ENCODE peak calls at places on chromosomes 2 and 18, in five cellular contexts. V is neuronal stem cell, A is trophoblast cell, M is H1, D is mesenchymal stem cell. Y is an unnamed sample.

GRCh38 chr2:85588218-85589044 is 4.2 kb downstream of the VAMP5 start:
- DNase-seq in V (no peak), A (peak; percentile 50), M (no peak), D (no peak), Y (no peak)

GRCh38 chr2:45459860-45460259 is 151.2 kb downstream of the SRBD1 start:
- DNase-seq in V (no peak), A (no peak), M (no peak), D (no peak), Y (no peak)

GRCh38 chr18:23740105-23740830 is 51.0 kb downstream of the LAMA3 start:
- DNase-seq in V (no peak), A (no peak), M (no peak), D (peak; percentile 15), Y (no peak)

GRCh38 chr2:75309596-75310290 is 110.4 kb upstream of the TACR1 start:
- DNase-seq in V (no peak), A (peak; percentile 8), M (no peak), D (peak; percentile 56), Y (peak; percentile 42)

GRCh38 chr18:63619661-63620060 is 24.4 kb downstream of the SERPINB4 start:
- DNase-seq in V (no peak), A (peak; percentile 70), M (no peak), D (no peak), Y (no peak)

GRCh38 chr18:35041752-35042379 is 653 bp downstream of the MAPRE2 start:
- DNase-seq in V (no peak), A (no peak), M (no peak), D (no peak), Y (no peak)

GRCh38 chr2:42843131-42843530 is 50.7 kb upstream of the HAAO start:
- DNase-seq in V (no peak), A (no peak), M (no peak), D (no peak), Y (no peak)

GRCh38 chr2:132449868-132450267 is 33.3 kb downstream of the GPR39 start:
- DNase-seq in V (no peak), A (no peak), M (no peak), D (no peak), Y (no peak)

GRCh38 chr2:134216152-134216829 is 37.6 kb upstream of the MGAT5 start:
- DNase-seq in V (no peak), A (peak; percentile 72), M (no peak), D (no peak), Y (no peak)

GRCh38 chr2:209141142-209141541 is 282.7 kb upstream of the MAP2 start:
- DNase-seq in V (no peak), A (no peak), M (no peak), D (no peak), Y (no peak)

DNA sequence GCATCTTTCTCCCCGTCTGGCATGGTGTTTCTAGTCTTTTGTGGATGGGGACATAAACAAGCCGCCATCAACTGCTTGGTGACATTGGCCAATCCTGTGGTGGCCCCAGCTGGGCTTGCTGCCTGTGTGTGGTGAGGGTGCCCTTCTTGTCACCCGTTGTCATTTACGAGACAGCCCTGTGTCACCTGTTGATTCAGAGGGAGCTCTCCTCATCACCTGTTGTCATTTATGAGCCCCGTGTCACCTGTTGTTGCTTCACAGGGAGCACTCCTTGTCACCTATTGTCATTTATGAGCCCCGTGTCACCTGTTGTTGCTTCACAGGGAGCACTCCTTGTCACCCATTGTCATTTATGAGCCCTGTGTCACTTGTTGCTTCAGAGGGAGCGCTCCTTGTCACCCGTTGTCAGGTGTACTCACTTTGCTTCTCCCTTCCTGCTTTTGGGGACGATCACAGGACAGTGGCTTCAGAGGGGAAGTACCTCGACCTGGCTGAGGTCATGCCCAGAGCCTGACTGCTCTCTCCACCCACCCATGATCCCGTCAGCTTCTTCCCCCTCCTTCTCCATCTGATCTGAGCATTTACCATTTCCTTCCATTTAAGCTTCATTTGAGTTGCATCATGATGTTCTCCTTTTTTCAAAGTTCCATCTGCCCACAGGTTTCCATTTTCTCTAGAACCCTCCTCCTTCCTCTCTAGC is 29.1 kb downstream of the HPCAL1 start:
- DNase-seq in V (no peak), A (no peak), M (no peak), D (no peak), Y (no peak)
- H4K91ac ChIP-seq in V (no peak overlapping the region), A (peak overlapping the region; percentile 25), M (no peak overlapping the region), D (no peak overlapping the region), Y (no peak overlapping the region)

GRCh38 chr18:46388295-46388694 is 268.7 kb downstream of the LOXHD1 start:
- DNase-seq in V (no peak), A (no peak), M (no peak), D (no peak), Y (no peak)

GRCh38 chr18:46386788-46387187 is 270.2 kb downstream of the LOXHD1 start:
- DNase-seq in V (no peak), A (no peak), M (no peak), D (no peak), Y (no peak)

GRCh38 chr18:46385124-46385523 is 271.9 kb downstream of the LOXHD1 start:
- DNase-seq in V (no peak), A (no peak), M (no peak), D (no peak), Y (no peak)

GRCh38 chr18:46392576-46392975 is 264.4 kb downstream of the LOXHD1 start:
- DNase-seq in V (no peak), A (no peak), M (no peak), D (no peak), Y (no peak)

GRCh38 chr18:46387426-46388131 is 269.4 kb downstream of the LOXHD1 start:
- DNase-seq in V (no peak), A (no peak), M (no peak), D (no peak), Y (no peak)
- H3K4me3 ChIP-seq in V (no peak overlapping the region), A (no peak overlapping the region), M (no peak overlapping the region), D (no peak overlapping the region), Y (no peak overlapping the region)

GRCh38 chr2:111711270-111711669 is 172.7 kb downstream of the ANAPC1 start:
- DNase-seq in V (no peak), A (no peak), M (no peak), D (no peak), Y (no peak)
- H4K91ac ChIP-seq in V (no peak overlapping the region), A (no peak overlapping the region), M (no peak overlapping the region), D (no peak overlapping the region), Y (no peak overlapping the region)

DNA sequence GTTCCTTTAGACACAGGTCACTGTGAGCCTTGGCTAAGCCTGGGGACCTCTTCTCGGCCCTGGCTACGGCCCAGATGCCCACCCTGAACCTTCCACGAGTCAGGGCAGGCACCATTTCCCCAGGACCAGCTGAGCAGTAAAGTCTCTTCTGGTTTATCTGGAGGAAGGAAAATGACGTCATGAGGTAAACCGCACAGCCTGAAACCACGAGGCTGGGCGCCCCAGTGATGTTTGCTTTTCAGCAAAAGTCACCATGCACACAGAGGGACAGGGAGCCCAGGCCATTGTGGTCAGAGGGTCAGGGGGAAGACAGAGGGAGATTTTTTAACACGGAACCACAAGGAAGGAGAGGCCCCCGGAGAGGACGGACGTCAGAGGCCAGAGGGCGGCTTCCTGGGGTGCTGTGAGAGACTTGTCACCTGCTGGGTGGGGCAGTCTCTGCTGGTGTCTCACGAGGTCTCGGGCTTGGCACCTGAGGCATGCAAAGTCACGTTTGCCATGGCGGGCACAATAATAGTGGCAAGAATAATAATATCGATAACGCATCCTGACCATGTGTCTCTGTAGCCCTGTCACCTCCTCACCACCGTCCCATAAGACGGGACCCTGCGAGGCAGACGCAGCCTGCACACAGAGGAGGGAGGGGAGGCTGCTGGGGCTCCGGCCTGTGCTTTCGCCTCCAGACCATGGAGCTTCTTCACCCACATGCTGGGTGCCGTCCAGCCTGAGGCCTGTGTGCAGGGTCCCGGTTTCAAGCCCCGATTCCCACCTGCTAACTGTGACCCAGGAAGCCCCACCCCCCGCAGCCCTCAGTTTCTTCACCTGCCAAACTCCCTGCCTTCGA is 33.2 kb upstream of the FOSL2 start:
- DNase-seq in V (no peak), A (no peak), M (no peak), D (peak; percentile 86), Y (peak; percentile 66)
- H3K4me3 ChIP-seq in V (no peak overlapping the region), A (no peak overlapping the region), M (no peak overlapping the region), D (no peak overlapping the region), Y (no peak overlapping the region)

GRCh38 chr2:201974651-201975050 is 59.0 kb upstream of the FZD7 start:
- DNase-seq in V (no peak), A (no peak), M (no peak), D (no peak), Y (no peak)

GRCh38 chr2:201973316-201973715 is 60.3 kb upstream of the FZD7 start:
- DNase-seq in V (no peak), A (no peak), M (no peak), D (no peak), Y (no peak)

GRCh38 chr2:201971516-201972228 is 62.0 kb upstream of the FZD7 start:
- DNase-seq in V (no peak), A (no peak), M (no peak), D (no peak), Y (peak; percentile 53)

GRCh38 chr2:201970786-201971108 is 62.9 kb upstream of the FZD7 start:
- DNase-seq in V (no peak), A (no peak), M (no peak), D (no peak), Y (no peak)

GRCh38 chr2:201972621-201973255 is 60.9 kb upstream of the FZD7 start:
- DNase-seq in V (peak; percentile 69), A (no peak), M (peak; percentile 72), D (no peak), Y (no peak)
- H4K91ac ChIP-seq in V (peak overlapping the region; percentile 92), A (no peak overlapping the region), M (peak overlapping the region; percentile 98), D (no peak overlapping the region), Y (no peak overlapping the region)

GRCh38 chr2:145411493-145411892 is 891.6 kb upstream of the ZEB2 start:
- DNase-seq in V (no peak), A (no peak), M (no peak), D (no peak), Y (no peak)

GRCh38 chr2:145412155-145412554 is 892.2 kb upstream of the ZEB2 start:
- DNase-seq in V (no peak), A (no peak), M (no peak), D (no peak), Y (no peak)

GRCh38 chr2:145413261-145413660 is 893.3 kb upstream of the ZEB2 start:
- DNase-seq in V (no peak), A (no peak), M (no peak), D (no peak), Y (no peak)

GRCh38 chr2:145415151-145415550 is 895.2 kb upstream of the ZEB2 start:
- DNase-seq in V (no peak), A (no peak), M (no peak), D (no peak), Y (no peak)

GRCh38 chr2:145416640-145417039 is 896.7 kb upstream of the ZEB2 start:
- DNase-seq in V (no peak), A (no peak), M (no peak), D (no peak), Y (peak; percentile 8)
- H3K4me3 ChIP-seq in V (no peak overlapping the region), A (no peak overlapping the region), M (no peak overlapping the region), D (no peak overlapping the region), Y (no peak overlapping the region)